ENCODE peak calls at places on chromosomes 12 and 14, in seven cellular contexts. A, V, H, X, U, Z and Q are unnamed samples.

GRCh38 chr14:103391048-103391447 is 5.8 kb downstream of the MARK3 start:
- DNase-seq in A (peak; percentile 62), V (no peak), H (peak; percentile 44), X (peak; percentile 87), U (no peak), Z (no peak), Q (no peak)

GRCh38 chr12:21526053-21526452 is at the start of gene SPX:
- DNase-seq in A (no peak), V (no peak), H (peak; percentile 6), X (peak; percentile 55), U (peak; percentile 19), Z (no peak), Q (no peak)

GRCh38 chr12:28217805-28218204 is 27.5 kb downstream of the CCDC91 start:
- DNase-seq in A (no peak), V (no peak), H (no peak), X (no peak), U (no peak), Z (no peak), Q (no peak)

GRCh38 chr14:50085570-50086315 is 30.6 kb downstream of the VCPKMT start:
- DNase-seq in A (peak; percentile 67), V (no peak), H (no peak), X (no peak), U (no peak), Z (no peak), Q (no peak)

GRCh38 chr12:65598688-65599087 is 225.6 kb upstream of the HMGA2 start:
- DNase-seq in A (no peak), V (no peak), H (no peak), X (no peak), U (no peak), Z (no peak), Q (no peak)

GRCh38 chr12:122090759-122091535 is 12.4 kb downstream of the MLXIP start:
- DNase-seq in A (peak; percentile 98), V (peak; percentile 45), H (no peak), X (peak; percentile 98), U (no peak), Z (no peak), Q (peak; percentile 36)

GRCh38 chr14:20197459-20197858 is 6.8 kb downstream of the OR11G2 start:
- DNase-seq in A (no peak), V (no peak), H (no peak), X (no peak), U (no peak), Z (no peak), Q (no peak)

GRCh38 chr14:99564256-99564902 is 39.6 kb downstream of the CCDC85C start:
- DNase-seq in A (peak; percentile 72), V (peak; percentile 72), H (peak; percentile 51), X (peak; percentile 90), U (peak; percentile 57), Z (peak; percentile 55), Q (peak; percentile 79)

GRCh38 chr12:118611295-118611694 is 234.9 kb downstream of the SUDS3 start:
- DNase-seq in A (no peak), V (no peak), H (no peak), X (no peak), U (peak; percentile 81), Z (no peak), Q (no peak)

GRCh38 chr14:76257111-76257803 is 105.5 kb downstream of the GPATCH2L start:
- DNase-seq in A (no peak), V (no peak), H (no peak), X (no peak), U (no peak), Z (no peak), Q (no peak)

GRCh38 chr14:103157969-103158368 is 34.7 kb downstream of the TNFAIP2 start:
- DNase-seq in A (no peak), V (no peak), H (no peak), X (no peak), U (no peak), Z (no peak), Q (no peak)

GRCh38 chr12:114405449-114406271 is at the start of gene TBX5:
- DNase-seq in A (no peak), V (no peak), H (no peak), X (peak; percentile 97), U (no peak), Z (no peak), Q (no peak)

GRCh38 chr12:131370791-131371579 is 339.9 kb upstream of the SFSWAP start:
- DNase-seq in A (no peak), V (no peak), H (no peak), X (no peak), U (no peak), Z (no peak), Q (no peak)

GRCh38 chr14:54106802-54107377 is 150.3 kb upstream of the BMP4 start:
- DNase-seq in A (peak; percentile 40), V (no peak), H (peak; percentile 63), X (no peak), U (peak; percentile 18), Z (no peak), Q (no peak)

GRCh38 chr12:114316076-114316475 is 89.9 kb downstream of the TBX5 start:
- DNase-seq in A (peak; percentile 85), V (no peak), H (no peak), X (peak; percentile 43), U (no peak), Z (no peak), Q (no peak)

GRCh38 chr12:94721173-94721572 is 70.8 kb upstream of the TMCC3 start:
- DNase-seq in A (no peak), V (no peak), H (no peak), X (no peak), U (no peak), Z (no peak), Q (no peak)

GRCh38 chr14:85531594-85532391 is 1.8 kb downstream of the FLRT2 start:
- DNase-seq in A (peak; percentile 63), V (peak; percentile 44), H (no peak), X (peak; percentile 86), U (peak; percentile 66), Z (peak; percentile 49), Q (peak; percentile 57)

GRCh38 chr14:36657409-36658090 is 4.1 kb upstream of the PAX9 start:
- DNase-seq in A (no peak), V (no peak), H (no peak), X (no peak), U (peak; percentile 16), Z (peak; percentile 26), Q (no peak)

GRCh38 chr14:35632276-35633071 is 98.5 kb downstream of the INSM2 start:
- DNase-seq in A (peak; percentile 7), V (no peak), H (no peak), X (peak; percentile 81), U (no peak), Z (no peak), Q (no peak)

GRCh38 chr14:93100570-93100969 is 15.2 kb downstream of the ITPK1 start:
- DNase-seq in A (no peak), V (no peak), H (no peak), X (no peak), U (no peak), Z (no peak), Q (no peak)

GRCh38 chr14:57982802-57983201 is 116.9 kb upstream of the SLC35F4 start:
- DNase-seq in A (no peak), V (no peak), H (no peak), X (no peak), U (peak; percentile 62), Z (no peak), Q (no peak)

GRCh38 chr14:70888681-70889175 is 18.5 kb upstream of the PCNX1 start:
- DNase-seq in A (peak; percentile 59), V (no peak), H (no peak), X (peak; percentile 53), U (no peak), Z (no peak), Q (no peak)

GRCh38 chr14:70108419-70108818 is 80.3 kb downstream of the SLC8A3 start:
- DNase-seq in A (no peak), V (no peak), H (no peak), X (no peak), U (no peak), Z (no peak), Q (no peak)

GRCh38 chr12:48004941-48005749 is 869 bp upstream of the COL2A1 start:
- DNase-seq in A (no peak), V (no peak), H (no peak), X (no peak), U (no peak), Z (no peak), Q (no peak)

DNA sequence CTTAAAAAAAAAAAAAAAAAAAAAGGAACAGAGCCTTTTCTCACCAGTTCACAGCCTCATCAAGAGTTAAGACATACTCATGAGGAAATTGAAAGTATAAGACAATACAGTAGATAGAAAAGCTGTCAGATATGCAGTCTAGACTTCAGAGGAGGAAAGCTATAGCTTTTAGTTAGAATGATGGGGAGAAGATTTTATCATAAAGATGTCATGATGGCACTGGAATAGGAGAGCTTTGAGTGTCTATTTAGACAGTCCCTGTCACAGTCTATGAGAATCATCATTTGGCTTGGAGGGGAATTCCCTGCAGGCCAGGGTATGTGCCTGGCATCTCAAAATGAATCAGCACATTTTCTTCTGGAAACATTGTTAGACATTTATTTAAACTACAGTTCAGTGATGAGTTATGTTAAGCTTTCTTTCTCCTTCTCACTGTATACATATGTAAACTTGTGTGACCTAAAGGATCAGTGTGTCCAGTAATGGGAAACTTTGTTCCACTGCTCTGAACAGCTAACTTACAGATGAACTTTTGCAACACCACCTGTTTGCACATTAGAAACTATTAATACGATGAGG is 2.9 kb upstream of the RAB35 start:
- DNase-seq in A (no peak), V (no peak), H (peak; percentile 36), X (peak; percentile 71), U (no peak), Z (no peak), Q (no peak)
- H3K36me3 ChIP-seq in A (no peaks in the 10 kb centered on the region), V (no peaks in the 10 kb centered on the region), H (no peaks in the 10 kb centered on the region), X (no peaks in the 10 kb centered on the region), U (no peaks in the 10 kb centered on the region), Z (no peaks in the 10 kb centered on the region), Q (no peaks in the 10 kb centered on the region)

GRCh38 chr12:104137902-104138746 is at the start of gene NFYB:
- DNase-seq in A (peak; percentile 98), V (peak; percentile 94), H (peak; percentile 95), X (peak; percentile 98), U (peak; percentile 96), Z (peak; percentile 95), Q (peak; percentile 95)
- TF ChIP-seq CTCF in A (no peak), V (no peak), H (no peak), X (no peak), U (no peak), Z (no peak), Q (no peak)

GRCh38 chr12:117180790-117181467 is 9.3 kb downstream of the FBXO21 start:
- DNase-seq in A (no peak), V (no peak), H (no peak), X (no peak), U (no peak), Z (no peak), Q (no peak)
- H3K36me3 ChIP-seq in A (peaks cover 34% of the 10 kb centered on the region), V (peaks cover 3% of the 10 kb centered on the region), H (peaks cover 9% of the 10 kb centered on the region), X (peaks cover 2% of the 10 kb centered on the region), U (no peaks in the 10 kb centered on the region), Z (no peaks in the 10 kb centered on the region), Q (peaks cover 51% of the 10 kb centered on the region)

DNA sequence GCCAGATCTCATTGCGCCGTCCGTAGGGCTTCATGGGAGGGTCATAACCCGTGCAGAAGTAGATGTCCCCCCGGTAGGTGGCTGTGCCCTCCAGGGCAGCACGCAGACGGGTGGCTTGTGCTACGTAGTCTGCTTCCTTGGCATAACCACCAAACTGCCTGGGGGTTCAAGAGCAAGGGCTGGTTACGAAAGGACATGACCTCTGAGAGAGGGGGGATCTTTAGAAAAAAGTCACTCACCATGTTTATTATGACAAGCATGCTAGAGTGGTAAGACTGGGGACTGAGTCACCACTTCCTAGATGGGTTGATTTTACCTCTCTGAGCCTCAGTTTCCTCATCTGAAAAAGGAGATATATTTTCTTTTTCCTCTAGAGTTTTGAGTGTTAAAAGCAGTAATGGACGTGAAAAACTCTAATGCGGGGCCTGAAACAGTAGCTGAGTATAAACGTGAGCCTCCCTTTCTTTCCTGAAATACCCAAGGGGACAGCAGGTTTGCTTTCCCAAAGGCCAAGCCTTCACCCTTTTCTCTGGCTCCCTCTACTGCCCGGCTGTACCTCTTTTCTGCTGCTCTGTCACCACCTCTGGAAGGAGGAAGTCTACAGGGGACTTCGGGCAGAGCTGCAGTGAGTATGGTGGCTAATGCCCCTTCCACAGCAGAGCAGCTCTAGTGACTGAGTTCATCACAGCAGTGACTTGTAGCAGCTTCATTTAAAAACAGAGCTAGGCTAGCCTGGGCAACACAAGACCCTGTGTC is 23.5 kb upstream of the GPRC5D start:
- DNase-seq in A (no peak), V (peak; percentile 65), H (peak; percentile 41), X (peak; percentile 51), U (no peak), Z (no peak), Q (no peak)
- TF ChIP-seq CTCF in A (peak; percentile 44), V (no peak), H (peak; percentile 75), X (peak; percentile 44), U (no peak), Z (peak; percentile 12), Q (peak; percentile 9)